ENCODE peak calls at places on chromosomes 4 and X, in five cellular contexts. One of them, this sample, is unnamed.

GRCh38 chr4:57190651-57191481 is 80.7 kb upstream of the IGFBP7 start:
- DNase-seq in sigmoid colon: no peak
- DNase-seq in heart right ventricle: no peak
- DNase-seq in kidney: no peak
- DNase-seq in lower lobe of right lung: no peak
- DNase-seq in this sample: no peak

GRCh38 chrX:131271274-131271673 is 17.8 kb downstream of the IGSF1 start:
- DNase-seq in sigmoid colon: no peak
- DNase-seq in heart right ventricle: no peak
- DNase-seq in kidney: no peak
- DNase-seq in lower lobe of right lung: no peak
- DNase-seq in this sample: no peak

GRCh38 chrX:17591741-17592110 is 145.6 kb upstream of the SCML1 start:
- DNase-seq in sigmoid colon: no peak
- DNase-seq in heart right ventricle: no peak
- DNase-seq in kidney: no peak
- DNase-seq in lower lobe of right lung: no peak
- DNase-seq in this sample: no peak

GRCh38 chr4:161564230-161564834 is 599.5 kb downstream of the FSTL5 start:
- DNase-seq in sigmoid colon: no peak
- DNase-seq in heart right ventricle: no peak
- DNase-seq in kidney: no peak
- DNase-seq in lower lobe of right lung: no peak
- DNase-seq in this sample: no peak

GRCh38 chrX:38494239-38494823 is 67.0 kb upstream of the TSPAN7 start:
- DNase-seq in sigmoid colon: no peak
- DNase-seq in heart right ventricle: no peak
- DNase-seq in kidney: no peak
- DNase-seq in lower lobe of right lung: no peak
- DNase-seq in this sample: no peak

GRCh38 chr4:71375494-71375893 is 36.7 kb downstream of the SLC4A4 start:
- DNase-seq in sigmoid colon: no peak
- DNase-seq in heart right ventricle: no peak
- DNase-seq in kidney: no peak
- DNase-seq in lower lobe of right lung: no peak
- DNase-seq in this sample: no peak

GRCh38 chr4:3873446-3874415 is 107.5 kb downstream of the ADRA2C start:
- DNase-seq in sigmoid colon: peak; percentile 64
- DNase-seq in heart right ventricle: no peak
- DNase-seq in kidney: no peak
- DNase-seq in lower lobe of right lung: no peak
- DNase-seq in this sample: no peak

GRCh38 chrX:43716144-43716543 is 60.0 kb downstream of the MAOA start:
- DNase-seq in sigmoid colon: no peak
- DNase-seq in heart right ventricle: no peak
- DNase-seq in kidney: no peak
- DNase-seq in lower lobe of right lung: no peak
- DNase-seq in this sample: no peak

GRCh38 chr4:1416948-1417260 is 10.7 kb upstream of the NKX1-1 start:
- DNase-seq in sigmoid colon: peak; percentile 43
- DNase-seq in heart right ventricle: no peak
- DNase-seq in kidney: peak; percentile 65
- DNase-seq in lower lobe of right lung: peak; percentile 28
- DNase-seq in this sample: peak; percentile 58

GRCh38 chr4:113248320-113248719 is 198.9 kb downstream of the ANK2 start:
- DNase-seq in sigmoid colon: no peak
- DNase-seq in heart right ventricle: no peak
- DNase-seq in kidney: no peak
- DNase-seq in lower lobe of right lung: no peak
- DNase-seq in this sample: no peak

GRCh38 chrX:413322-414201 is 26.9 kb upstream of the PPP2R3B start:
- DNase-seq in sigmoid colon: no peak
- DNase-seq in heart right ventricle: peak; percentile 74
- DNase-seq in kidney: peak; percentile 62
- DNase-seq in lower lobe of right lung: no peak
- DNase-seq in this sample: no peak

GRCh38 chr4:76182463-76182862 is 31.2 kb downstream of the SCARB2 start:
- DNase-seq in sigmoid colon: no peak
- DNase-seq in heart right ventricle: no peak
- DNase-seq in kidney: no peak
- DNase-seq in lower lobe of right lung: no peak
- DNase-seq in this sample: no peak

GRCh38 chr4:128468485-128468989 is 180.9 kb upstream of the PGRMC2 start:
- DNase-seq in sigmoid colon: peak; percentile 82
- DNase-seq in heart right ventricle: no peak
- DNase-seq in kidney: no peak
- DNase-seq in lower lobe of right lung: no peak
- DNase-seq in this sample: no peak

DNA sequence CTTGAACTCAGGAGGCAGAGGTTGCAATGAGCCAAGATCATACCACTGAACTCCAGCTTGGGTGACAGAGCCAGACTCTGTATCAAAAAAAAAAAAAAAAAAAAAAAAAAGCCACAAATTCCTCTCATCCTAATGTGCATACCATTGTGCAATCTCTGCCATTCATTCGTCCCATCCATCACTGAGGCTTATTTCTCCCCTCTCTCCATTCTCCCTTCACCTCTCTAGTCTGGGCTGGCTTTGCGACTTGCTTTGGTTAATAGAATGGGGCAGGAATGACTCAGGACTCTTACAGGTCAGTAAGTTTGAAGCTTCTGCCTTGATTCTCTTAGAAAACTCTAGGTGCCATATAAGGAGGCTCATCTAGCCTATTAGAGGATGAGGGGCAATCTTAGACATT is 60.3 kb upstream of the DDX3X start:
- DNase-seq in sigmoid colon: no peak
- DNase-seq in heart right ventricle: no peak
- DNase-seq in kidney: no peak
- DNase-seq in lower lobe of right lung: no peak
- DNase-seq in this sample: no peak
- TF ChIP-seq CTCF in sigmoid colon: no peak
- TF ChIP-seq CTCF in heart right ventricle: no peak
- TF ChIP-seq CTCF in kidney: no peak
- TF ChIP-seq CTCF in lower lobe of right lung: no peak
- TF ChIP-seq CTCF in this sample: no peak

DNA sequence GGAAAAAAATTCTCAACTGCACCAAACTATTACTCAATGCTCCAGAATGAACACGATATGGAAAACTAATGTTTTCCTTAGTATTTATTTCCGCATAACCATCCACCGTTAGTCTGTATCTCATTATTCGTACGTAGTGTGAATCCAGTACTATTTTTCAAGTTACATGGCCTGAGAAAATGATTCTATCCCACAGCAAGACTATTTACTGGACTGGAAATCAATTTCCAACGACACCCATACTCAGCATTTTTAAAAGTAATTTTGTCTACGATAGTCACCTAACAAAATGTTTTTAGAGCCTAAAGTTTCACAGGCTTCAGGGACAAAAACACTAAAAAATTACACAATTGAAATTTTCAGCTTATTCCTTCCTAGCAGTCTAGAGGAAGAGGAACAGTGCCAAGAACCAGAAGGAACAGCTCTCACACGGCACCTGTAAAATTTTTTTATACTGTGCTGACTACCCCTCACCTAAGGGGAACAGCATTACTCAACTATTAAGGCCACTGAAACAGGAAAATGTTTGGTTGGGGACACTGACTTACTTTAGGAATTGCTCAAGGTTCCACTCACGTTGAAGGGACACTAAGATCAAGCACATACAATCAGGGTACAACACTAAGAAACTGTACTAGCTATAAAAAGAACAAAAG is 9.6 kb downstream of the UBE2D3 start:
- DNase-seq in sigmoid colon: no peak
- DNase-seq in heart right ventricle: no peak
- DNase-seq in kidney: no peak
- DNase-seq in lower lobe of right lung: no peak
- DNase-seq in this sample: no peak
- H3K4me1 ChIP-seq in sigmoid colon: peaks cover 99% of the 10 kb centered on the region
- H3K4me1 ChIP-seq in heart right ventricle: peaks cover 100% of the 10 kb centered on the region
- H3K4me1 ChIP-seq in kidney: peaks cover 14% of the 10 kb centered on the region
- H3K4me1 ChIP-seq in lower lobe of right lung: peaks cover 100% of the 10 kb centered on the region
- H3K4me1 ChIP-seq in this sample: peaks cover 98% of the 10 kb centered on the region

DNA sequence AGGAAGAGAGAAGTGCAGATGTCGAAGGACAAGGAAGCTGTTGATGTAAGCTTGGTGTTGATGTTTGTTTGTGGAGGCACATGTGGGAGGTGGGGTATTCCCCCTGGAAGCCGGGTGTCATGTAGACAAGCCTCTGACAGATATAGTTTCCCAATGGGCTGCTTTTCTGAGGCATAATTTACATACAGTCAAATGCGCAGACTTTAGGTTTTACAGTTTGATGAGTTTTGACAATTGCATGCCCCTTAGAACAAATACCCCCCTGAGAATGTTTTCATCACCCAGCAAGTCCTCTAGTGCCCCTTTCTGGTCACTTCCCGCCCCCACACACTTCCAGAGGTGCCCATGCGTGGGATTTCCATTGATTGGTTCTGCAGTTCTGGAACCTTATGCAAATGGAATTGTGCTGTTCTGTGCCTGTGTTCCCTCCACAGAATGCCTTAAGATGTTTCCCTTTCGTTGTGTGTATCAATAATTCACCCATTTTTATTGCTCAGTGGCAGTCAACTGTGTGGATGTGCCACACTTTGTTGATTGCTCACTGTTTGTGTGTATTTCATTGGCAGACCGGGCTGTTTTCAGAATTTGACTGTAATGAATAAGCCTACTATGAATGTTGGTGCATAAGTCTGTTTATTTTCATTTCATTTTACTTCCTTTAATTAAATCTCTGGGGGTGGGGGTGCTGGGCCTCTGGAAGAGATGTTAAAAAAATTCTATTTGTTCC is 8.5 kb downstream of the EVC start:
- DNase-seq in sigmoid colon: no peak
- DNase-seq in heart right ventricle: no peak
- DNase-seq in kidney: no peak
- DNase-seq in lower lobe of right lung: no peak
- DNase-seq in this sample: no peak
- TF ChIP-seq CTCF in sigmoid colon: no peak
- TF ChIP-seq CTCF in heart right ventricle: no peak
- TF ChIP-seq CTCF in kidney: no peak
- TF ChIP-seq CTCF in lower lobe of right lung: no peak
- TF ChIP-seq CTCF in this sample: no peak

GRCh38 chr4:118920247-118920646 is 31.6 kb downstream of the SYNPO2 start:
- DNase-seq in sigmoid colon: peak; percentile 79
- DNase-seq in heart right ventricle: no peak
- DNase-seq in kidney: no peak
- DNase-seq in lower lobe of right lung: no peak
- DNase-seq in this sample: no peak
- H3K4me1 ChIP-seq in sigmoid colon: peaks cover 91% of the 10 kb centered on the region
- H3K4me1 ChIP-seq in heart right ventricle: peaks cover 94% of the 10 kb centered on the region
- H3K4me1 ChIP-seq in kidney: no peaks in the 10 kb centered on the region
- H3K4me1 ChIP-seq in lower lobe of right lung: no peaks in the 10 kb centered on the region
- H3K4me1 ChIP-seq in this sample: no peaks in the 10 kb centered on the region

GRCh38 chr4:168880087-168880675 is 129.9 kb downstream of the CBR4 start:
- DNase-seq in sigmoid colon: no peak
- DNase-seq in heart right ventricle: no peak
- DNase-seq in kidney: no peak
- DNase-seq in lower lobe of right lung: no peak
- DNase-seq in this sample: no peak

GRCh38 chr4:168879178-168879577 is 130.9 kb downstream of the CBR4 start:
- DNase-seq in sigmoid colon: no peak
- DNase-seq in heart right ventricle: no peak
- DNase-seq in kidney: no peak
- DNase-seq in lower lobe of right lung: no peak
- DNase-seq in this sample: no peak

GRCh38 chr4:168876106-168876505 is 133.9 kb downstream of the CBR4 start:
- DNase-seq in sigmoid colon: no peak
- DNase-seq in heart right ventricle: no peak
- DNase-seq in kidney: no peak
- DNase-seq in lower lobe of right lung: no peak
- DNase-seq in this sample: no peak

GRCh38 chr4:168877407-168877778 is 132.7 kb downstream of the CBR4 start:
- DNase-seq in sigmoid colon: peak; percentile 72
- DNase-seq in heart right ventricle: no peak
- DNase-seq in kidney: no peak
- DNase-seq in lower lobe of right lung: no peak
- DNase-seq in this sample: no peak

GRCh38 chr4:168877779-168878491 is 132.1 kb downstream of the CBR4 start:
- DNase-seq in sigmoid colon: no peak
- DNase-seq in heart right ventricle: peak; percentile 64
- DNase-seq in kidney: peak; percentile 83
- DNase-seq in lower lobe of right lung: peak; percentile 77
- DNase-seq in this sample: peak; percentile 85
- TF ChIP-seq CTCF in sigmoid colon: no peak
- TF ChIP-seq CTCF in heart right ventricle: no peak
- TF ChIP-seq CTCF in kidney: no peak
- TF ChIP-seq CTCF in lower lobe of right lung: peak; percentile 14
- TF ChIP-seq CTCF in this sample: no peak

This sample was measured in spleen.